ENCODE peak calls at places on chromosomes 1 and 21, in ten cellular contexts. One of them, this sample, is unnamed.

GRCh38 chr1:160708821-160709220 is 2.8 kb downstream of the CD48 start:
- DNase-seq in fibroblast of lung: no peak
- DNase-seq in nephron progenitor cell: no peak
- DNase-seq in coronary artery: no peak
- DNase-seq in naive thymus-derived CD4-positive, alpha-beta T cell: peak
- DNase-seq in Caki2: no peak
- DNase-seq in fibroblast of mammary gland: no peak
- DNase-seq in transverse colon: no peak
- DNase-seq in Panc1: no peak
- DNase-seq in PC-9: no peak
- DNase-seq in this sample: no peak

GRCh38 chr1:163035791-163036249 is 33.3 kb upstream of the RGS4 start:
- DNase-seq in fibroblast of lung: peak
- DNase-seq in nephron progenitor cell: peak
- DNase-seq in coronary artery: no peak
- DNase-seq in naive thymus-derived CD4-positive, alpha-beta T cell: no peak
- DNase-seq in Caki2: peak
- DNase-seq in fibroblast of mammary gland: peak
- DNase-seq in transverse colon: no peak
- DNase-seq in Panc1: no peak
- DNase-seq in PC-9: peak
- DNase-seq in this sample: peak

GRCh38 chr1:82227696-82228095 is 427.0 kb downstream of the ADGRL2 start:
- DNase-seq in fibroblast of lung: peak
- DNase-seq in nephron progenitor cell: no peak
- DNase-seq in coronary artery: no peak
- DNase-seq in naive thymus-derived CD4-positive, alpha-beta T cell: no peak
- DNase-seq in Caki2: no peak
- DNase-seq in fibroblast of mammary gland: peak
- DNase-seq in transverse colon: no peak
- DNase-seq in Panc1: no peak
- DNase-seq in PC-9: peak
- DNase-seq in this sample: peak

GRCh38 chr1:182447660-182448059 is 2.3 kb upstream of the RGSL1 start:
- DNase-seq in fibroblast of lung: no peak
- DNase-seq in nephron progenitor cell: no peak
- DNase-seq in coronary artery: no peak
- DNase-seq in naive thymus-derived CD4-positive, alpha-beta T cell: no peak
- DNase-seq in Caki2: no peak
- DNase-seq in fibroblast of mammary gland: no peak
- DNase-seq in transverse colon: no peak
- DNase-seq in Panc1: no peak
- DNase-seq in PC-9: no peak
- DNase-seq in this sample: no peak

GRCh38 chr1:20290624-20291597 is at the start of gene VWA5B1:
- DNase-seq in fibroblast of lung: no peak
- DNase-seq in nephron progenitor cell: peak
- DNase-seq in coronary artery: no peak
- DNase-seq in naive thymus-derived CD4-positive, alpha-beta T cell: no peak
- DNase-seq in Caki2: no peak
- DNase-seq in fibroblast of mammary gland: no peak
- DNase-seq in transverse colon: no peak
- DNase-seq in Panc1: no peak
- DNase-seq in PC-9: no peak
- DNase-seq in this sample: no peak

GRCh38 chr1:162035241-162035640 is 11.6 kb upstream of the OLFML2B start:
- DNase-seq in fibroblast of lung: peak
- DNase-seq in nephron progenitor cell: no peak
- DNase-seq in coronary artery: no peak
- DNase-seq in naive thymus-derived CD4-positive, alpha-beta T cell: no peak
- DNase-seq in Caki2: no peak
- DNase-seq in fibroblast of mammary gland: no peak
- DNase-seq in transverse colon: no peak
- DNase-seq in Panc1: no peak
- DNase-seq in PC-9: no peak
- DNase-seq in this sample: no peak

GRCh38 chr1:230701895-230702768 is 11.8 kb downstream of the AGT start:
- DNase-seq in fibroblast of lung: no peak
- DNase-seq in nephron progenitor cell: no peak
- DNase-seq in coronary artery: no peak
- DNase-seq in naive thymus-derived CD4-positive, alpha-beta T cell: no peak
- DNase-seq in Caki2: no peak
- DNase-seq in fibroblast of mammary gland: no peak
- DNase-seq in transverse colon: no peak
- DNase-seq in Panc1: no peak
- DNase-seq in PC-9: no peak
- DNase-seq in this sample: no peak

GRCh38 chr1:183989078-183989577 is 48.4 kb downstream of the COLGALT2 start:
- DNase-seq in fibroblast of lung: peak
- DNase-seq in nephron progenitor cell: peak
- DNase-seq in coronary artery: no peak
- DNase-seq in naive thymus-derived CD4-positive, alpha-beta T cell: no peak
- DNase-seq in Caki2: peak
- DNase-seq in fibroblast of mammary gland: peak
- DNase-seq in transverse colon: no peak
- DNase-seq in Panc1: no peak
- DNase-seq in PC-9: no peak
- DNase-seq in this sample: peak

GRCh38 chr1:222970711-222971110 is 155.9 kb downstream of the DISP1 start:
- DNase-seq in fibroblast of lung: no peak
- DNase-seq in nephron progenitor cell: no peak
- DNase-seq in coronary artery: no peak
- DNase-seq in naive thymus-derived CD4-positive, alpha-beta T cell: no peak
- DNase-seq in Caki2: no peak
- DNase-seq in fibroblast of mammary gland: no peak
- DNase-seq in transverse colon: no peak
- DNase-seq in Panc1: no peak
- DNase-seq in PC-9: no peak
- DNase-seq in this sample: no peak

GRCh38 chr1:16244650-16245285 is 7.8 kb upstream of the CPLANE2 start:
- DNase-seq in fibroblast of lung: no peak
- DNase-seq in nephron progenitor cell: no peak
- DNase-seq in coronary artery: no peak
- DNase-seq in naive thymus-derived CD4-positive, alpha-beta T cell: no peak
- DNase-seq in Caki2: no peak
- DNase-seq in fibroblast of mammary gland: no peak
- DNase-seq in transverse colon: no peak
- DNase-seq in Panc1: no peak
- DNase-seq in PC-9: no peak
- DNase-seq in this sample: no peak

GRCh38 chr1:34847094-34847493 is 12.5 kb downstream of the SMIM12 start:
- DNase-seq in fibroblast of lung: no peak
- DNase-seq in nephron progenitor cell: no peak
- DNase-seq in coronary artery: no peak
- DNase-seq in naive thymus-derived CD4-positive, alpha-beta T cell: no peak
- DNase-seq in Caki2: no peak
- DNase-seq in fibroblast of mammary gland: no peak
- DNase-seq in transverse colon: no peak
- DNase-seq in Panc1: no peak
- DNase-seq in PC-9: no peak
- DNase-seq in this sample: no peak

GRCh38 chr1:36906555-36906954 is 127.8 kb downstream of the GRIK3 start:
- DNase-seq in fibroblast of lung: no peak
- DNase-seq in nephron progenitor cell: no peak
- DNase-seq in coronary artery: no peak
- DNase-seq in naive thymus-derived CD4-positive, alpha-beta T cell: no peak
- DNase-seq in Caki2: no peak
- DNase-seq in fibroblast of mammary gland: no peak
- DNase-seq in transverse colon: no peak
- DNase-seq in Panc1: no peak
- DNase-seq in PC-9: no peak
- DNase-seq in this sample: no peak

GRCh38 chr21:35220301-35220700 is 171.2 kb upstream of the RUNX1 start:
- DNase-seq in fibroblast of lung: peak
- DNase-seq in nephron progenitor cell: no peak
- DNase-seq in coronary artery: no peak
- DNase-seq in naive thymus-derived CD4-positive, alpha-beta T cell: no peak
- DNase-seq in Caki2: no peak
- DNase-seq in fibroblast of mammary gland: no peak
- DNase-seq in transverse colon: no peak
- DNase-seq in Panc1: no peak
- DNase-seq in PC-9: no peak
- DNase-seq in this sample: peak

GRCh38 chr1:189859385-189859977 is 618.2 kb downstream of the BRINP3 start:
- DNase-seq in fibroblast of lung: no peak
- DNase-seq in nephron progenitor cell: peak
- DNase-seq in coronary artery: no peak
- DNase-seq in naive thymus-derived CD4-positive, alpha-beta T cell: no peak
- DNase-seq in Caki2: no peak
- DNase-seq in fibroblast of mammary gland: peak
- DNase-seq in transverse colon: peak
- DNase-seq in Panc1: peak
- DNase-seq in PC-9: no peak
- DNase-seq in this sample: no peak

GRCh38 chr1:150322310-150322709 is 977 bp downstream of the PRPF3 start:
- DNase-seq in fibroblast of lung: no peak
- DNase-seq in nephron progenitor cell: no peak
- DNase-seq in coronary artery: no peak
- DNase-seq in naive thymus-derived CD4-positive, alpha-beta T cell: no peak
- DNase-seq in Caki2: no peak
- DNase-seq in fibroblast of mammary gland: peak
- DNase-seq in transverse colon: no peak
- DNase-seq in Panc1: no peak
- DNase-seq in PC-9: peak
- DNase-seq in this sample: peak

GRCh38 chr21:36821032-36821299 is 122.1 kb downstream of the SIM2 start:
- DNase-seq in fibroblast of lung: no peak
- DNase-seq in nephron progenitor cell: no peak
- DNase-seq in coronary artery: no peak
- DNase-seq in naive thymus-derived CD4-positive, alpha-beta T cell: no peak
- DNase-seq in Caki2: no peak
- DNase-seq in fibroblast of mammary gland: no peak
- DNase-seq in transverse colon: no peak
- DNase-seq in Panc1: no peak
- DNase-seq in PC-9: no peak
- DNase-seq in this sample: no peak

GRCh38 chr1:44090409-44091252 is 28.0 kb upstream of the KLF17 start:
- DNase-seq in fibroblast of lung: no peak
- DNase-seq in nephron progenitor cell: no peak
- DNase-seq in coronary artery: no peak
- DNase-seq in naive thymus-derived CD4-positive, alpha-beta T cell: no peak
- DNase-seq in Caki2: no peak
- DNase-seq in fibroblast of mammary gland: no peak
- DNase-seq in transverse colon: no peak
- DNase-seq in Panc1: no peak
- DNase-seq in PC-9: no peak
- DNase-seq in this sample: no peak

GRCh38 chr1:177950506-177950905 is 19.4 kb downstream of the SEC16B start:
- DNase-seq in fibroblast of lung: no peak
- DNase-seq in nephron progenitor cell: no peak
- DNase-seq in coronary artery: no peak
- DNase-seq in naive thymus-derived CD4-positive, alpha-beta T cell: no peak
- DNase-seq in Caki2: no peak
- DNase-seq in fibroblast of mammary gland: no peak
- DNase-seq in transverse colon: no peak
- DNase-seq in Panc1: no peak
- DNase-seq in PC-9: no peak
- DNase-seq in this sample: peak

GRCh38 chr1:1907098-1907736 is 7.8 kb upstream of the CALML6 start:
- DNase-seq in fibroblast of lung: no peak
- DNase-seq in nephron progenitor cell: no peak
- DNase-seq in coronary artery: no peak
- DNase-seq in naive thymus-derived CD4-positive, alpha-beta T cell: no peak
- DNase-seq in Caki2: no peak
- DNase-seq in fibroblast of mammary gland: no peak
- DNase-seq in transverse colon: peak
- DNase-seq in Panc1: no peak
- DNase-seq in PC-9: no peak
- DNase-seq in this sample: peak

GRCh38 chr1:22611530-22611947 is 24.9 kb upstream of the C1QA start:
- DNase-seq in fibroblast of lung: peak
- DNase-seq in nephron progenitor cell: peak
- DNase-seq in coronary artery: no peak
- DNase-seq in naive thymus-derived CD4-positive, alpha-beta T cell: no peak
- DNase-seq in Caki2: peak
- DNase-seq in fibroblast of mammary gland: peak
- DNase-seq in transverse colon: no peak
- DNase-seq in Panc1: no peak
- DNase-seq in PC-9: peak
- DNase-seq in this sample: peak

GRCh38 chr1:56355422-56355821 is 223.9 kb downstream of the PLPP3 start:
- DNase-seq in fibroblast of lung: peak
- DNase-seq in nephron progenitor cell: no peak
- DNase-seq in coronary artery: no peak
- DNase-seq in naive thymus-derived CD4-positive, alpha-beta T cell: no peak
- DNase-seq in Caki2: no peak
- DNase-seq in fibroblast of mammary gland: no peak
- DNase-seq in transverse colon: no peak
- DNase-seq in Panc1: no peak
- DNase-seq in PC-9: no peak
- DNase-seq in this sample: no peak

GRCh38 chr1:183630748-183631147 is 4.8 kb downstream of the ARPC5 start:
- DNase-seq in fibroblast of lung: peak
- DNase-seq in nephron progenitor cell: no peak
- DNase-seq in coronary artery: no peak
- DNase-seq in naive thymus-derived CD4-positive, alpha-beta T cell: no peak
- DNase-seq in Caki2: no peak
- DNase-seq in fibroblast of mammary gland: peak
- DNase-seq in transverse colon: no peak
- DNase-seq in Panc1: no peak
- DNase-seq in PC-9: no peak
- DNase-seq in this sample: peak

GRCh38 chr1:247077234-247077633 is 1.4 kb downstream of the ZNF670 start:
- DNase-seq in fibroblast of lung: peak
- DNase-seq in nephron progenitor cell: no peak
- DNase-seq in coronary artery: no peak
- DNase-seq in naive thymus-derived CD4-positive, alpha-beta T cell: no peak
- DNase-seq in Caki2: no peak
- DNase-seq in fibroblast of mammary gland: peak
- DNase-seq in transverse colon: no peak
- DNase-seq in Panc1: no peak
- DNase-seq in PC-9: no peak
- DNase-seq in this sample: peak

GRCh38 chr1:207847116-207847515 is 63.8 kb downstream of the CD34 start:
- DNase-seq in fibroblast of lung: peak
- DNase-seq in nephron progenitor cell: no peak
- DNase-seq in coronary artery: peak
- DNase-seq in naive thymus-derived CD4-positive, alpha-beta T cell: no peak
- DNase-seq in Caki2: no peak
- DNase-seq in fibroblast of mammary gland: peak
- DNase-seq in transverse colon: no peak
- DNase-seq in Panc1: no peak
- DNase-seq in PC-9: no peak
- DNase-seq in this sample: peak

GRCh38 chr1:173914366-173914871 is 2.7 kb downstream of the SERPINC1 start:
- DNase-seq in fibroblast of lung: no peak
- DNase-seq in nephron progenitor cell: peak
- DNase-seq in coronary artery: no peak
- DNase-seq in naive thymus-derived CD4-positive, alpha-beta T cell: no peak
- DNase-seq in Caki2: no peak
- DNase-seq in fibroblast of mammary gland: peak
- DNase-seq in transverse colon: peak
- DNase-seq in Panc1: peak
- DNase-seq in PC-9: no peak
- DNase-seq in this sample: peak

This sample was measured in adipocyte.